ENCODE peak calls at places on chromosomes 4 and X, in five cellular contexts. One of them, this sample, is unnamed.

GRCh38 chr4:12170308-12170707 is 741.6 kb upstream of the HS3ST1 start:
- DNase-seq in neural progenitor cell: no peak
- DNase-seq in glutamatergic neuron: no peak
- DNase-seq in GM04504: no peak
- DNase-seq in lower lobe of right lung: no peak
- DNase-seq in this sample: no peak

GRCh38 chr4:139042981-139043460 is 27.4 kb downstream of the NOCT start:
- DNase-seq in neural progenitor cell: peak
- DNase-seq in glutamatergic neuron: peak
- DNase-seq in GM04504: no peak
- DNase-seq in lower lobe of right lung: no peak
- DNase-seq in this sample: peak

GRCh38 chrX:41409006-41409405 is 38.1 kb upstream of the NYX start:
- DNase-seq in neural progenitor cell: no peak
- DNase-seq in glutamatergic neuron: no peak
- DNase-seq in GM04504: no peak
- DNase-seq in lower lobe of right lung: no peak
- DNase-seq in this sample: no peak

GRCh38 chr4:13331827-13332226 is 152.3 kb downstream of the RAB28 start:
- DNase-seq in neural progenitor cell: no peak
- DNase-seq in glutamatergic neuron: no peak
- DNase-seq in GM04504: no peak
- DNase-seq in lower lobe of right lung: no peak
- DNase-seq in this sample: no peak

GRCh38 chr4:158606969-158607368 is 64.7 kb downstream of the C4orf46 start:
- DNase-seq in neural progenitor cell: no peak
- DNase-seq in glutamatergic neuron: no peak
- DNase-seq in GM04504: no peak
- DNase-seq in lower lobe of right lung: no peak
- DNase-seq in this sample: no peak

GRCh38 chrX:12767856-12768255 is 23.4 kb upstream of the PRPS2 start:
- DNase-seq in neural progenitor cell: no peak
- DNase-seq in glutamatergic neuron: no peak
- DNase-seq in GM04504: no peak
- DNase-seq in lower lobe of right lung: no peak
- DNase-seq in this sample: no peak

GRCh38 chr4:184473265-184473514 is 1.2 kb downstream of the IRF2 start:
- DNase-seq in neural progenitor cell: no peak
- DNase-seq in glutamatergic neuron: no peak
- DNase-seq in GM04504: no peak
- DNase-seq in lower lobe of right lung: no peak
- DNase-seq in this sample: no peak

GRCh38 chr4:83852085-83852451 is 316.2 kb downstream of the GPAT3 start:
- DNase-seq in neural progenitor cell: no peak
- DNase-seq in glutamatergic neuron: no peak
- DNase-seq in GM04504: peak
- DNase-seq in lower lobe of right lung: no peak
- DNase-seq in this sample: no peak

GRCh38 chr4:78599931-78600375 is 48.4 kb downstream of the ANXA3 start:
- DNase-seq in neural progenitor cell: no peak
- DNase-seq in glutamatergic neuron: no peak
- DNase-seq in GM04504: no peak
- DNase-seq in lower lobe of right lung: no peak
- DNase-seq in this sample: peak

GRCh38 chr4:173405840-173406606 is 7.1 kb upstream of the SCRG1 start:
- DNase-seq in neural progenitor cell: no peak
- DNase-seq in glutamatergic neuron: no peak
- DNase-seq in GM04504: no peak
- DNase-seq in lower lobe of right lung: no peak
- DNase-seq in this sample: no peak

GRCh38 chr4:373062-373839 is 35.6 kb downstream of the ZNF141 start:
- DNase-seq in neural progenitor cell: no peak
- DNase-seq in glutamatergic neuron: no peak
- DNase-seq in GM04504: no peak
- DNase-seq in lower lobe of right lung: no peak
- DNase-seq in this sample: no peak

GRCh38 chrX:71859637-71860036 is 51.0 kb upstream of the NHSL2 start:
- DNase-seq in neural progenitor cell: peak
- DNase-seq in glutamatergic neuron: no peak
- DNase-seq in GM04504: peak
- DNase-seq in lower lobe of right lung: no peak
- DNase-seq in this sample: peak

GRCh38 chrX:151698485-151698884 is 3.2 kb downstream of the PRRG3 start:
- DNase-seq in neural progenitor cell: no peak
- DNase-seq in glutamatergic neuron: no peak
- DNase-seq in GM04504: no peak
- DNase-seq in lower lobe of right lung: no peak
- DNase-seq in this sample: no peak

GRCh38 chrX:106972896-106973295 is 27.1 kb downstream of the MORC4 start:
- DNase-seq in neural progenitor cell: no peak
- DNase-seq in glutamatergic neuron: no peak
- DNase-seq in GM04504: no peak
- DNase-seq in lower lobe of right lung: no peak
- DNase-seq in this sample: no peak

GRCh38 chrX:103774070-103774642 is 2.5 kb upstream of the PLP1 start:
- DNase-seq in neural progenitor cell: peak
- DNase-seq in glutamatergic neuron: no peak
- DNase-seq in GM04504: peak
- DNase-seq in lower lobe of right lung: no peak
- DNase-seq in this sample: no peak

GRCh38 chr4:141788169-141788915 is 152.0 kb downstream of the IL15 start:
- DNase-seq in neural progenitor cell: no peak
- DNase-seq in glutamatergic neuron: no peak
- DNase-seq in GM04504: no peak
- DNase-seq in lower lobe of right lung: no peak
- DNase-seq in this sample: no peak

GRCh38 chr4:829291-829690 is 3.4 kb upstream of the CPLX1 start:
- DNase-seq in neural progenitor cell: no peak
- DNase-seq in glutamatergic neuron: no peak
- DNase-seq in GM04504: no peak
- DNase-seq in lower lobe of right lung: peak
- DNase-seq in this sample: no peak

GRCh38 chr4:33650036-33650435 is 2594.3 kb downstream of the ARAP2 start:
- DNase-seq in neural progenitor cell: no peak
- DNase-seq in glutamatergic neuron: no peak
- DNase-seq in GM04504: no peak
- DNase-seq in lower lobe of right lung: no peak
- DNase-seq in this sample: no peak

This sample was measured in endothelial cell.